ENCODE peak calls at places on chromosomes 11 and 22, in six cellular contexts. V, D, C, P, W and O are unnamed samples.

GRCh38 chr11:124934862-124935547 is 842 bp downstream of the HEPACAM start:
- DNase-seq in V (peak), D (no peak), C (no peak), P (no peak), W (no peak), O (peak)

GRCh38 chr11:76824980-76825725 is 35.6 kb upstream of the ACER3 start:
- DNase-seq in V (peak), D (no peak), C (no peak), P (peak), W (no peak), O (no peak)

GRCh38 chr11:47431356-47432083 is 5.3 kb upstream of the PSMC3 start:
- DNase-seq in V (no peak), D (no peak), C (no peak), P (no peak), W (no peak), O (no peak)

GRCh38 chr11:1751521-1751921 is 1.1 kb upstream of the IFITM10 start:
- DNase-seq in V (no peak), D (no peak), C (no peak), P (no peak), W (no peak), O (no peak)

GRCh38 chr11:133927690-133928627 is 28.8 kb downstream of the IGSF9B start:
- DNase-seq in V (peak), D (no peak), C (peak), P (peak), W (peak), O (peak)

GRCh38 chr11:130675917-130676316 is 227.5 kb downstream of the ADAMTS15 start:
- DNase-seq in V (no peak), D (no peak), C (no peak), P (no peak), W (no peak), O (no peak)

GRCh38 chr11:108984021-108984420 is 319.2 kb downstream of the DDX10 start:
- DNase-seq in V (no peak), D (no peak), C (no peak), P (no peak), W (no peak), O (no peak)

GRCh38 chr22:48658246-48658645 is 1169.4 kb downstream of the BRD1 start:
- DNase-seq in V (no peak), D (no peak), C (no peak), P (no peak), W (no peak), O (no peak)

GRCh38 chr22:43945632-43946390 is 9.4 kb upstream of the SAMM50 start:
- DNase-seq in V (peak), D (peak), C (peak), P (peak), W (peak), O (peak)

GRCh38 chr11:124219126-124219525 is 21.8 kb upstream of the OR8G1 start:
- DNase-seq in V (no peak), D (no peak), C (no peak), P (no peak), W (no peak), O (no peak)

GRCh38 chr11:6320411-6321207 is at the start of gene CAVIN3:
- DNase-seq in V (peak), D (peak), C (peak), P (peak), W (peak), O (peak)

GRCh38 chr11:8098361-8098760 is 17.4 kb downstream of the TUB start:
- DNase-seq in V (peak), D (no peak), C (no peak), P (no peak), W (no peak), O (no peak)

GRCh38 chr11:119964136-119965025 is 173.5 kb downstream of the TRIM29 start:
- DNase-seq in V (no peak), D (peak), C (no peak), P (peak), W (peak), O (no peak)

GRCh38 chr11:75275581-75275980 is 35.0 kb downstream of the TPBGL start:
- DNase-seq in V (peak), D (no peak), C (no peak), P (no peak), W (peak), O (peak)

GRCh38 chr22:40177738-40178416 is at the start of gene TNRC6B:
- DNase-seq in V (peak), D (peak), C (peak), P (peak), W (peak), O (peak)

GRCh38 chr11:123360267-123360936 is 69.7 kb upstream of the GRAMD1B start:
- DNase-seq in V (no peak), D (no peak), C (no peak), P (no peak), W (no peak), O (no peak)

GRCh38 chr22:37751449-37752188 is 54.8 kb downstream of the TRIOBP start:
- DNase-seq in V (no peak), D (no peak), C (no peak), P (no peak), W (no peak), O (no peak)

GRCh38 chr11:35237860-35238715 is 99.1 kb downstream of the CD44 start:
- DNase-seq in V (no peak), D (peak), C (peak), P (peak), W (peak), O (no peak)

GRCh38 chr11:34214961-34215805 is 109.8 kb downstream of the NAT10 start:
- DNase-seq in V (peak), D (no peak), C (no peak), P (peak), W (no peak), O (peak)

GRCh38 chr11:128890543-128891409 is at the start of gene KCNJ5:
- DNase-seq in V (no peak), D (no peak), C (peak), P (no peak), W (peak), O (peak)

GRCh38 chr11:65316311-65316978 is 1.8 kb downstream of the CDC42EP2 start:
- DNase-seq in V (peak), D (no peak), C (no peak), P (no peak), W (no peak), O (peak)

GRCh38 chr22:45948081-45948648 is 28.8 kb downstream of the WNT7B start:
- DNase-seq in V (no peak), D (no peak), C (no peak), P (no peak), W (no peak), O (no peak)

GRCh38 chr22:46390652-46391301 is 55.3 kb downstream of the TRMU start:
- DNase-seq in V (peak), D (no peak), C (no peak), P (peak), W (no peak), O (no peak)

GRCh38 chr11:84558085-84558905 is 1068.8 kb downstream of the DLG2 start:
- DNase-seq in V (peak), D (peak), C (no peak), P (peak), W (peak), O (peak)

GRCh38 chr22:22721681-22722309 is 77.4 kb downstream of the GGTLC2 start:
- DNase-seq in V (peak), D (no peak), C (no peak), P (peak), W (no peak), O (peak)

GRCh38 chr11:115357066-115357465 is 147.1 kb downstream of the CADM1 start:
- DNase-seq in V (no peak), D (no peak), C (no peak), P (no peak), W (no peak), O (no peak)

GRCh38 chr11:28632338-28632737 is 524.1 kb downstream of the METTL15 start:
- DNase-seq in V (peak), D (no peak), C (no peak), P (no peak), W (no peak), O (no peak)

GRCh38 chr11:45060707-45061106 is 85.7 kb upstream of the PRDM11 start:
- DNase-seq in V (no peak), D (no peak), C (no peak), P (peak), W (no peak), O (no peak)

GRCh38 chr11:121479355-121479754 is 26.6 kb upstream of the SORL1-AS1 start:
- DNase-seq in V (no peak), D (no peak), C (peak), P (no peak), W (peak), O (no peak)

GRCh38 chr11:119337581-119338317 is 2.9 kb downstream of the C1QTNF5 start:
- DNase-seq in V (peak), D (peak), C (peak), P (no peak), W (peak), O (peak)

GRCh38 chr11:36354221-36355003 is 58.3 kb downstream of the PRR5L start:
- DNase-seq in V (peak), D (no peak), C (no peak), P (peak), W (no peak), O (peak)
- H4K8ac ChIP-seq in V (no peak), D (no peak), C (no peak), P (no peak), W (no peak), O (no peak)

DNA sequence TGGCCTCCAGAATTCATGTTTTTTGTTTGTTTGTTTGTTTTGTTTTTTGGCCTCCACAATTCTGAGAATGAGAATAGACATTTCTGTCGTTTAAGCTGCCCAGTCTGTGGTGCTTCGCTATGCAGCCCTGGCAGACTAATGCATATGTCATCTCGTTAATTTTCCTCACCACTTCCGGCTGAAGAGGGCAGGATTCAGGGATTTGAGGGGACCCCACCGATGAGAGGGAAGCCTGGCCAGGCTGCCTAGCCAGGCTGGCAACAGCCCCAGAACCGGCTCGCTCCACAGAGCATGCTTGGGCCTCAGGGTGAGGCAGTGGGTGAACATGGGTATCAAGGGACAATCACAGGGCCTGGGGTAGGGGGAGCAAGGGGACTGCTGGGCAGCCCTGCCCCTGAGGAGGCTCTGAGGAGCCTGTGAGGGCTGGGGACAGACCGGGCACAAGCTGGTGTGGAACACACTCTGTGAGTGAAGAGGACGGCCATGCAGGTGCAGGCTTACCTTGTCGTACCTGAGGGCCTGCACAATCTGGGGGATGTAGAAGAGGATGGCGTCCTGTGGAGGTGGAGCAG is 47.8 kb upstream of the SERPIND1 start:
- DNase-seq in V (no peak), D (no peak), C (no peak), P (no peak), W (no peak), O (no peak)
- H3K14ac ChIP-seq in V (no peak), D (no peak), C (no peak), P (no peak), W (no peak), O (no peak)

GRCh38 chr22:30561402-30562154 is 12.9 kb downstream of the GAL3ST1 start:
- DNase-seq in V (no peak), D (no peak), C (no peak), P (no peak), W (peak), O (no peak)
- H3K4ac ChIP-seq in V (no peak), D (no peak), C (peak), P (no peak), W (no peak), O (no peak)

GRCh38 chr11:100689141-100689540 is 2.1 kb downstream of the ARHGAP42 start:
- DNase-seq in V (no peak), D (no peak), C (no peak), P (no peak), W (no peak), O (no peak)

GRCh38 chr11:100686476-100686875 is 612 bp upstream of the ARHGAP42 start:
- DNase-seq in V (no peak), D (no peak), C (no peak), P (no peak), W (peak), O (no peak)

GRCh38 chr11:100687630-100688395 is 725 bp downstream of the ARHGAP42 start:
- DNase-seq in V (peak), D (peak), C (peak), P (peak), W (peak), O (peak)

GRCh38 chr11:100684101-100685065 is 2.7 kb upstream of the ARHGAP42 start:
- DNase-seq in V (no peak), D (no peak), C (no peak), P (no peak), W (no peak), O (no peak)

DNA sequence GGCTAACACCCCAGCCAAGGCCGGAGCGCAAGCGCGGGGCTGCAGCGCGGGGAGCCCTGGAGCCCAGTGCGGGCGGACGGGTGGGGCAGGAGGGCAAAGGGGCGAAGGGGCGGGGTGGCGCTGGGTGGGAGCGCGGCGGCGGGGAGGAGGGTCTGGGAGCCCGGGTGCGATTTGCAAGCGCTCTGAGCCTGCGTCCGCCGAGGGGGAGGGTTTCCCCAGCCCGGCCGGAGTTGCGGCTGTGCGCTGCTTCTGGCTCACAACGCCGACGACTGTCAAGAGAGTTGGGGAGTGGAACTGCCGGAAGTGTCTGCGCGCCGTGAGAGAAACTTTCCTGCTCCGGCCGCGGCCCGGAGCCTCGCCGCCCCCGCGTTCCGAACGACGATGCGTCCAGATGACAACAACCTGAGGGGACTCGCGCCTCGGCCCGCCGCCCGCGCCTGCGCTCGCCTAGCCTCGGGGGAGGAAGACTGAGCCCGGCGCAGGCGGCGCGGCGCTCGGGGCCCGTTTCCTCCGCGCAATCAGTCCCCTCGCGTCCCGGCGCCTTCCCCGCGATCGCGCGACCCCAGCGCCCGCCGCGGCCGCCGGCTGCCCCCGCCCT is at the start of gene ARHGAP42:
- DNase-seq in V (peak), D (peak), C (peak), P (peak), W (peak), O (peak)
- H4K8ac ChIP-seq in V (no peak), D (no peak), C (peak), P (peak), W (peak), O (peak)

GRCh38 chr11:113372317-113372716 is 15.3 kb upstream of the ANKK1 start:
- DNase-seq in V (peak), D (no peak), C (no peak), P (no peak), W (no peak), O (no peak)
- H3K14ac ChIP-seq in V (peak), D (no peak), C (no peak), P (no peak), W (no peak), O (no peak)